ENCODE peak calls at places on chromosomes 6 and 20, in seven cellular contexts. One of them, this sample, is unnamed.

GRCh38 chr6:13988049-13988738 is 63.4 kb downstream of the RNF182 start:
- DNase-seq in esophagus squamous epithelium: no peak
- DNase-seq in GM20000: no peak
- DNase-seq in NCI-H1092 treated with DMSO at 0.1 percent for 48 hours: no peak
- DNase-seq in glutamatergic neuron: no peak
- DNase-seq in left ventricle myocardium inferior: no peak
- DNase-seq in endothelial cell: no peak
- DNase-seq in this sample: no peak

GRCh38 chr20:64146301-64146935 is 17.8 kb upstream of the MYT1 start:
- DNase-seq in esophagus squamous epithelium: no peak
- DNase-seq in GM20000: no peak
- DNase-seq in NCI-H1092 treated with DMSO at 0.1 percent for 48 hours: peak
- DNase-seq in glutamatergic neuron: peak
- DNase-seq in left ventricle myocardium inferior: no peak
- DNase-seq in endothelial cell: no peak
- DNase-seq in this sample: no peak

GRCh38 chr6:20939161-20939775 is 405.0 kb downstream of the CDKAL1 start:
- DNase-seq in esophagus squamous epithelium: no peak
- DNase-seq in GM20000: no peak
- DNase-seq in NCI-H1092 treated with DMSO at 0.1 percent for 48 hours: no peak
- DNase-seq in glutamatergic neuron: no peak
- DNase-seq in left ventricle myocardium inferior: no peak
- DNase-seq in endothelial cell: no peak
- DNase-seq in this sample: no peak

GRCh38 chr20:18197382-18198070 is 59.9 kb downstream of the KAT14 start:
- DNase-seq in esophagus squamous epithelium: no peak
- DNase-seq in GM20000: no peak
- DNase-seq in NCI-H1092 treated with DMSO at 0.1 percent for 48 hours: no peak
- DNase-seq in glutamatergic neuron: no peak
- DNase-seq in left ventricle myocardium inferior: no peak
- DNase-seq in endothelial cell: no peak
- DNase-seq in this sample: no peak

GRCh38 chr6:55937227-55937626 is 61.8 kb upstream of the BMP5 start:
- DNase-seq in esophagus squamous epithelium: no peak
- DNase-seq in GM20000: no peak
- DNase-seq in NCI-H1092 treated with DMSO at 0.1 percent for 48 hours: no peak
- DNase-seq in glutamatergic neuron: no peak
- DNase-seq in left ventricle myocardium inferior: no peak
- DNase-seq in endothelial cell: no peak
- DNase-seq in this sample: no peak

GRCh38 chr6:55568779-55569439 is 10.1 kb downstream of the HMGCLL1 start:
- DNase-seq in esophagus squamous epithelium: no peak
- DNase-seq in GM20000: no peak
- DNase-seq in NCI-H1092 treated with DMSO at 0.1 percent for 48 hours: no peak
- DNase-seq in glutamatergic neuron: no peak
- DNase-seq in left ventricle myocardium inferior: no peak
- DNase-seq in endothelial cell: no peak
- DNase-seq in this sample: no peak

GRCh38 chr6:157514659-157515496 is 133.9 kb downstream of the ZDHHC14 start:
- DNase-seq in esophagus squamous epithelium: no peak
- DNase-seq in GM20000: no peak
- DNase-seq in NCI-H1092 treated with DMSO at 0.1 percent for 48 hours: no peak
- DNase-seq in glutamatergic neuron: no peak
- DNase-seq in left ventricle myocardium inferior: no peak
- DNase-seq in endothelial cell: no peak
- DNase-seq in this sample: peak

GRCh38 chr6:119541132-119541905 is 191.8 kb upstream of the MAN1A1 start:
- DNase-seq in esophagus squamous epithelium: no peak
- DNase-seq in GM20000: no peak
- DNase-seq in NCI-H1092 treated with DMSO at 0.1 percent for 48 hours: no peak
- DNase-seq in glutamatergic neuron: no peak
- DNase-seq in left ventricle myocardium inferior: no peak
- DNase-seq in endothelial cell: no peak
- DNase-seq in this sample: peak

GRCh38 chr20:45892049-45892816 is 1.1 kb downstream of the CTSA start:
- DNase-seq in esophagus squamous epithelium: no peak
- DNase-seq in GM20000: no peak
- DNase-seq in NCI-H1092 treated with DMSO at 0.1 percent for 48 hours: no peak
- DNase-seq in glutamatergic neuron: no peak
- DNase-seq in left ventricle myocardium inferior: no peak
- DNase-seq in endothelial cell: no peak
- DNase-seq in this sample: no peak

GRCh38 chr6:152267967-152268845 is 369.0 kb downstream of the SYNE1 start:
- DNase-seq in esophagus squamous epithelium: no peak
- DNase-seq in GM20000: peak
- DNase-seq in NCI-H1092 treated with DMSO at 0.1 percent for 48 hours: peak
- DNase-seq in glutamatergic neuron: no peak
- DNase-seq in left ventricle myocardium inferior: no peak
- DNase-seq in endothelial cell: peak
- DNase-seq in this sample: peak

GRCh38 chr6:10852281-10852965 is 14.1 kb upstream of the MAK start:
- DNase-seq in esophagus squamous epithelium: no peak
- DNase-seq in GM20000: no peak
- DNase-seq in NCI-H1092 treated with DMSO at 0.1 percent for 48 hours: no peak
- DNase-seq in glutamatergic neuron: no peak
- DNase-seq in left ventricle myocardium inferior: no peak
- DNase-seq in endothelial cell: no peak
- DNase-seq in this sample: no peak

GRCh38 chr6:167653561-167653960 is 173.2 kb upstream of the AFDN start:
- DNase-seq in esophagus squamous epithelium: no peak
- DNase-seq in GM20000: no peak
- DNase-seq in NCI-H1092 treated with DMSO at 0.1 percent for 48 hours: no peak
- DNase-seq in glutamatergic neuron: no peak
- DNase-seq in left ventricle myocardium inferior: no peak
- DNase-seq in endothelial cell: no peak
- DNase-seq in this sample: no peak

GRCh38 chr20:25058797-25059486 is 1.0 kb upstream of the ACSS1 start:
- DNase-seq in esophagus squamous epithelium: no peak
- DNase-seq in GM20000: no peak
- DNase-seq in NCI-H1092 treated with DMSO at 0.1 percent for 48 hours: no peak
- DNase-seq in glutamatergic neuron: no peak
- DNase-seq in left ventricle myocardium inferior: peak
- DNase-seq in endothelial cell: no peak
- DNase-seq in this sample: peak

GRCh38 chr6:36677753-36678487 is 594 bp upstream of the CDKN1A start:
- DNase-seq in esophagus squamous epithelium: no peak
- DNase-seq in GM20000: no peak
- DNase-seq in NCI-H1092 treated with DMSO at 0.1 percent for 48 hours: no peak
- DNase-seq in glutamatergic neuron: no peak
- DNase-seq in left ventricle myocardium inferior: no peak
- DNase-seq in endothelial cell: no peak
- DNase-seq in this sample: no peak

GRCh38 chr6:108175592-108176279 is 9.9 kb downstream of the NR2E1 start:
- DNase-seq in esophagus squamous epithelium: no peak
- DNase-seq in GM20000: peak
- DNase-seq in NCI-H1092 treated with DMSO at 0.1 percent for 48 hours: no peak
- DNase-seq in glutamatergic neuron: no peak
- DNase-seq in left ventricle myocardium inferior: no peak
- DNase-seq in endothelial cell: peak
- DNase-seq in this sample: no peak

GRCh38 chr6:125781307-125781868 is 9.4 kb upstream of the NCOA7 start:
- DNase-seq in esophagus squamous epithelium: no peak
- DNase-seq in GM20000: peak
- DNase-seq in NCI-H1092 treated with DMSO at 0.1 percent for 48 hours: peak
- DNase-seq in glutamatergic neuron: peak
- DNase-seq in left ventricle myocardium inferior: no peak
- DNase-seq in endothelial cell: no peak
- DNase-seq in this sample: peak

GRCh38 chr6:145887969-145888368 is 73.4 kb upstream of the FBXO30 start:
- DNase-seq in esophagus squamous epithelium: no peak
- DNase-seq in GM20000: peak
- DNase-seq in NCI-H1092 treated with DMSO at 0.1 percent for 48 hours: no peak
- DNase-seq in glutamatergic neuron: no peak
- DNase-seq in left ventricle myocardium inferior: peak
- DNase-seq in endothelial cell: peak
- DNase-seq in this sample: peak

GRCh38 chr6:119347466-119348307 is 1.9 kb downstream of the MAN1A1 start:
- DNase-seq in esophagus squamous epithelium: no peak
- DNase-seq in GM20000: peak
- DNase-seq in NCI-H1092 treated with DMSO at 0.1 percent for 48 hours: peak
- DNase-seq in glutamatergic neuron: no peak
- DNase-seq in left ventricle myocardium inferior: peak
- DNase-seq in endothelial cell: no peak
- DNase-seq in this sample: no peak